ENCODE peak calls at places on chromosomes 3 and 15, in five cellular contexts. One of them, this sample, is unnamed.

GRCh38 chr15:31304736-31305365 is 21.8 kb upstream of the KLF13 start:
- DNase-seq in GM10248: no peak
- DNase-seq in anterior cingulate cortex: no peak
- DNase-seq in tibial artery: no peak
- DNase-seq in brain microvascular endothelial cell: no peak
- DNase-seq in this sample: no peak

GRCh38 chr3:46925585-46925934 is 48.0 kb downstream of the PTH1R start:
- DNase-seq in tibial artery: peak
- DNase-seq in brain microvascular endothelial cell: no peak
- DNase-seq in anterior cingulate cortex: no peak
- DNase-seq in GM10248: no peak
- DNase-seq in this sample: no peak

GRCh38 chr3:65597225-65597951 is 441.3 kb downstream of the MAGI1 start:
- DNase-seq in brain microvascular endothelial cell: no peak
- DNase-seq in anterior cingulate cortex: peak
- DNase-seq in tibial artery: no peak
- DNase-seq in GM10248: peak
- DNase-seq in this sample: no peak

GRCh38 chr3:49132437-49133225 is at the start of gene LAMB2:
- DNase-seq in anterior cingulate cortex: peak
- DNase-seq in GM10248: no peak
- DNase-seq in brain microvascular endothelial cell: peak
- DNase-seq in tibial artery: peak
- DNase-seq in this sample: peak

GRCh38 chr3:72458365-72458764 is 389.9 kb downstream of the SHQ1 start:
- DNase-seq in GM10248: no peak
- DNase-seq in tibial artery: no peak
- DNase-seq in anterior cingulate cortex: no peak
- DNase-seq in brain microvascular endothelial cell: no peak
- DNase-seq in this sample: no peak

GRCh38 chr3:111763101-111763500 is 96.0 kb upstream of the PHLDB2 start:
- DNase-seq in anterior cingulate cortex: no peak
- DNase-seq in brain microvascular endothelial cell: no peak
- DNase-seq in GM10248: no peak
- DNase-seq in tibial artery: no peak
- DNase-seq in this sample: no peak

GRCh38 chr3:138960417-138960852 is 13.4 kb downstream of the FOXL2NB start:
- DNase-seq in brain microvascular endothelial cell: no peak
- DNase-seq in anterior cingulate cortex: no peak
- DNase-seq in tibial artery: no peak
- DNase-seq in GM10248: no peak
- DNase-seq in this sample: no peak

GRCh38 chr3:98003306-98003969 is 31.2 kb upstream of the RIOX2 start:
- DNase-seq in anterior cingulate cortex: no peak
- DNase-seq in tibial artery: no peak
- DNase-seq in brain microvascular endothelial cell: no peak
- DNase-seq in GM10248: no peak
- DNase-seq in this sample: no peak

GRCh38 chr3:15337963-15338362 is 5.6 kb upstream of the SH3BP5 start:
- DNase-seq in tibial artery: no peak
- DNase-seq in anterior cingulate cortex: no peak
- DNase-seq in brain microvascular endothelial cell: no peak
- DNase-seq in GM10248: no peak
- DNase-seq in this sample: no peak

GRCh38 chr3:31962801-31963205 is 18.3 kb downstream of the OSBPL10 start:
- DNase-seq in anterior cingulate cortex: no peak
- DNase-seq in tibial artery: no peak
- DNase-seq in GM10248: no peak
- DNase-seq in brain microvascular endothelial cell: no peak
- DNase-seq in this sample: no peak

GRCh38 chr3:1700650-1701049 is 398.0 kb upstream of the CNTN4 start:
- DNase-seq in GM10248: no peak
- DNase-seq in brain microvascular endothelial cell: no peak
- DNase-seq in anterior cingulate cortex: no peak
- DNase-seq in tibial artery: no peak
- DNase-seq in this sample: no peak

GRCh38 chr15:51121118-51121517 is 26.4 kb upstream of the TNFAIP8L3 start:
- DNase-seq in GM10248: no peak
- DNase-seq in brain microvascular endothelial cell: peak
- DNase-seq in anterior cingulate cortex: no peak
- DNase-seq in tibial artery: peak
- DNase-seq in this sample: no peak

GRCh38 chr3:151082880-151083838 is 2.3 kb upstream of the MED12L start:
- DNase-seq in brain microvascular endothelial cell: no peak
- DNase-seq in anterior cingulate cortex: no peak
- DNase-seq in tibial artery: no peak
- DNase-seq in GM10248: no peak
- DNase-seq in this sample: no peak

GRCh38 chr15:98745650-98746374 is 97.5 kb downstream of the IGF1R start:
- DNase-seq in anterior cingulate cortex: no peak
- DNase-seq in brain microvascular endothelial cell: peak
- DNase-seq in GM10248: no peak
- DNase-seq in tibial artery: no peak
- DNase-seq in this sample: no peak

GRCh38 chr3:175111036-175111435 is 251.9 kb downstream of the NAALADL2 start:
- DNase-seq in anterior cingulate cortex: no peak
- DNase-seq in GM10248: no peak
- DNase-seq in brain microvascular endothelial cell: peak
- DNase-seq in tibial artery: no peak
- DNase-seq in this sample: peak

GRCh38 chr15:90306560-90306959 is 41.1 kb downstream of the NGRN start:
- DNase-seq in GM10248: peak
- DNase-seq in tibial artery: no peak
- DNase-seq in anterior cingulate cortex: no peak
- DNase-seq in brain microvascular endothelial cell: no peak
- DNase-seq in this sample: no peak

GRCh38 chr3:6204891-6205290 is 656.0 kb upstream of the GRM7 start:
- DNase-seq in tibial artery: no peak
- DNase-seq in GM10248: no peak
- DNase-seq in brain microvascular endothelial cell: no peak
- DNase-seq in anterior cingulate cortex: no peak
- DNase-seq in this sample: no peak

GRCh38 chr3:195147649-195148121 is 123.3 kb downstream of the XXYLT1 start:
- DNase-seq in GM10248: peak
- DNase-seq in brain microvascular endothelial cell: peak
- DNase-seq in tibial artery: no peak
- DNase-seq in anterior cingulate cortex: no peak
- DNase-seq in this sample: no peak

GRCh38 chr15:85718271-85718971 is 76.3 kb downstream of the KLHL25 start:
- DNase-seq in tibial artery: no peak
- DNase-seq in brain microvascular endothelial cell: no peak
- DNase-seq in anterior cingulate cortex: no peak
- DNase-seq in GM10248: no peak
- DNase-seq in this sample: no peak

GRCh38 chr3:135078283-135078682 is 283.2 kb downstream of the EPHB1 start:
- DNase-seq in GM10248: no peak
- DNase-seq in anterior cingulate cortex: no peak
- DNase-seq in brain microvascular endothelial cell: no peak
- DNase-seq in tibial artery: no peak
- DNase-seq in this sample: no peak

GRCh38 chr3:20141841-20142240 is 44.2 kb downstream of the SGO1 start:
- DNase-seq in anterior cingulate cortex: peak
- DNase-seq in tibial artery: peak
- DNase-seq in brain microvascular endothelial cell: no peak
- DNase-seq in GM10248: no peak
- DNase-seq in this sample: peak

GRCh38 chr3:51942603-51943450 is 664 bp downstream of the PARP3 start:
- DNase-seq in GM10248: peak
- DNase-seq in anterior cingulate cortex: no peak
- DNase-seq in brain microvascular endothelial cell: peak
- DNase-seq in tibial artery: peak
- DNase-seq in this sample: no peak

GRCh38 chr3:71350998-71351397 is 232.5 kb downstream of the FOXP1 start:
- DNase-seq in GM10248: no peak
- DNase-seq in tibial artery: no peak
- DNase-seq in brain microvascular endothelial cell: no peak
- DNase-seq in anterior cingulate cortex: no peak
- DNase-seq in this sample: no peak

GRCh38 chr15:66388576-66388975 is 1.9 kb downstream of the MAP2K1 start:
- DNase-seq in GM10248: no peak
- DNase-seq in anterior cingulate cortex: no peak
- DNase-seq in tibial artery: no peak
- DNase-seq in brain microvascular endothelial cell: no peak
- DNase-seq in this sample: no peak

This sample was measured in smooth muscle cell of the brain vasculature.